ENCODE peak calls at places on chromosomes 13 and 19, in seven cellular contexts. W, J, M, P, E, N and L are unnamed samples.

GRCh38 chr13:24184855-24185254 is 24.3 kb downstream of the SPATA13 start:
- DNase-seq in M (no peak), W (no peak), N (no peak), E (no peak), J (no peak), P (no peak), L (no peak)

GRCh38 chr13:28822801-28823200 is 2.7 kb downstream of the MTUS2 start:
- DNase-seq in P (no peak), E (no peak), J (no peak), N (no peak), W (no peak), M (no peak), L (no peak)

GRCh38 chr13:44410328-44410859 is 36.8 kb downstream of the SERP2 start:
- DNase-seq in M (no peak), N (no peak), P (no peak), W (no peak), J (no peak), E (no peak), L (no peak)

GRCh38 chr19:4069331-4069959 is 2.7 kb upstream of the ZBTB7A start:
- DNase-seq in P (no peak), E (no peak), N (no peak), W (no peak), M (no peak), J (no peak), L (no peak)

GRCh38 chr13:112859817-112860190 is 109.2 kb upstream of the MCF2L start:
- DNase-seq in P (no peak), J (no peak), M (peak), E (no peak), N (no peak), W (peak), L (no peak)

GRCh38 chr19:19209372-19209771 is 2.4 kb upstream of the NCAN start:
- DNase-seq in N (no peak), W (no peak), M (no peak), J (no peak), P (no peak), E (no peak), L (no peak)

GRCh38 chr13:25881136-25881926 is 170.5 kb downstream of the SHISA2 start:
- DNase-seq in N (no peak), P (no peak), E (no peak), M (no peak), W (peak), J (no peak), L (no peak)

GRCh38 chr13:102311901-102312300 is 89.9 kb downstream of the FGF14 start:
- DNase-seq in M (no peak), N (no peak), J (no peak), P (no peak), E (no peak), W (no peak), L (no peak)

GRCh38 chr13:103883152-103883551 is 816.9 kb upstream of the SLC10A2 start:
- DNase-seq in P (peak), N (peak), W (peak), M (peak), E (peak), J (peak), L (peak)

GRCh38 chr13:98921786-98922185 is 56.1 kb downstream of the DOCK9 start:
- DNase-seq in P (no peak), N (no peak), E (no peak), W (no peak), M (no peak), J (no peak), L (no peak)

GRCh38 chr13:52931913-52932312 is 83.5 kb upstream of the PCDH8 start:
- DNase-seq in E (no peak), J (no peak), N (no peak), W (no peak), M (no peak), P (no peak), L (no peak)

GRCh38 chr13:101868585-101869469 is 416.4 kb downstream of the ITGBL1 start:
- DNase-seq in J (no peak), E (no peak), N (no peak), M (no peak), W (no peak), P (no peak), L (no peak)

GRCh38 chr19:9848060-9848459 is 12.9 kb downstream of the PIN1 start:
- DNase-seq in W (no peak), N (peak), E (no peak), M (no peak), P (no peak), J (no peak), L (no peak)

GRCh38 chr19:4310247-4311121 is 6.1 kb downstream of the FSD1 start:
- DNase-seq in M (no peak), N (no peak), J (no peak), P (no peak), E (no peak), W (no peak), L (no peak)

GRCh38 chr13:84994582-84994981 is 804.6 kb downstream of the SLITRK6 start:
- DNase-seq in W (peak), M (no peak), E (no peak), J (peak), P (no peak), N (no peak), L (no peak)

GRCh38 chr19:34364830-34365462 is at the start of gene GPI:
- DNase-seq in N (peak), W (peak), P (peak), J (peak), E (peak), M (peak), L (no peak)

DNA sequence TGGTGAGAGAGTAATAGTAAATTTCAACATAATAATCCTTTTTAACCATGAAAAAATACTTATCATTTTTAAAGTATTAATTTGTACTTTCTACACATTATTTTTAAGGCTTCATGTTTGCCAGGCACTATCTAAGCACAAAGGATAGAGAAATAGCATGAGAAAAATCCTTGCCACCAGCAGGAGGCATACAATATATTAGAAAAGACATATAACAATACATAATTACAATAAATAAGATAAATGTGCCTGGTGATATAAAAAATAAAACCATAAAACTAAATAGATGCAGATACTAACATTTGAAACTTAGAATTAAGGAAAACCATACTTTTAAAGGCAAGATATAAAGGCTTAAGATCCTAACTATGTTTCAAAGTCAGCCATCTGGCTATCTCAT is 1256.4 kb downstream of the DIAPH3 start:
- DNase-seq in W (no peak), J (no peak), E (no peak), M (no peak), N (no peak), P (no peak), L (no peak)
- TF ChIP-seq CTCF in W (peak), J (no peak), E (peak), M (peak), N (no peak), P (no peak), L (no peak)

GRCh38 chr19:11887618-11888531 is at the start of gene ZNF69:
- DNase-seq in E (peak), P (peak), W (peak), M (peak), N (no peak), J (peak), L (peak)
- TF ChIP-seq CTCF in E (peak), P (peak), W (no peak), M (no peak), N (no peak), J (no peak), L (peak)

GRCh38 chr19:16436780-16437179 is 35.0 kb downstream of the EPS15L1 start:
- DNase-seq in M (no peak), W (peak), J (no peak), E (no peak), P (no peak), N (no peak), L (no peak)
- TF ChIP-seq CTCF in M (no peak), W (no peak), J (no peak), E (no peak), P (no peak), N (no peak), L (no peak)

GRCh38 chr13:27125357-27126282 is 46.0 kb downstream of the USP12 start:
- DNase-seq in J (no peak), E (no peak), W (no peak), N (no peak), M (no peak), P (no peak), L (no peak)
- TF ChIP-seq CTCF in J (no peak), E (no peak), W (no peak), N (no peak), M (no peak), P (no peak), L (no peak)

GRCh38 chr19:5974721-5975387 is 3.1 kb downstream of the RANBP3 start:
- DNase-seq in J (peak), P (no peak), W (no peak), E (no peak), N (no peak), M (peak), L (no peak)

GRCh38 chr19:5976768-5977167 is 1.2 kb downstream of the RANBP3 start:
- DNase-seq in E (no peak), N (no peak), P (no peak), J (no peak), W (no peak), M (no peak), L (no peak)

GRCh38 chr19:5977222-5977784 is 637 bp downstream of the RANBP3 start:
- DNase-seq in N (no peak), J (no peak), E (no peak), W (no peak), P (no peak), M (no peak), L (no peak)

GRCh38 chr19:5973867-5974635 is 3.9 kb downstream of the RANBP3 start:
- DNase-seq in N (no peak), M (peak), E (no peak), W (no peak), J (no peak), P (no peak), L (no peak)

GRCh38 chr19:5975388-5975728 is 2.6 kb downstream of the RANBP3 start:
- DNase-seq in M (no peak), E (no peak), J (no peak), N (no peak), W (no peak), P (no peak), L (no peak)
- TF ChIP-seq CTCF in M (no peak), E (no peak), J (no peak), N (no peak), W (no peak), P (no peak), L (no peak)